ENCODE peak calls at places on chromosome 11, in six cellular contexts. One of them, this sample, is unnamed.

GRCh38 chr11:132982769-132983168 is 549.5 kb downstream of the OPCML start:
- DNase-seq in H1: no peak
- DNase-seq in GM12891: no peak
- DNase-seq in K562: no peak
- DNase-seq in HepG2: no peak
- DNase-seq in GM12878: no peak
- DNase-seq in this sample: no peak

GRCh38 chr11:6919698-6920097 is 1.1 kb upstream of the OR2D3 start:
- DNase-seq in H1: no peak
- DNase-seq in GM12891: no peak
- DNase-seq in K562: no peak
- DNase-seq in HepG2: no peak
- DNase-seq in GM12878: no peak
- DNase-seq in this sample: no peak

GRCh38 chr11:128867277-128867676 is at the start of gene KCNJ1:
- DNase-seq in H1: no peak
- DNase-seq in GM12891: no peak
- DNase-seq in K562: no peak
- DNase-seq in HepG2: no peak
- DNase-seq in GM12878: no peak
- DNase-seq in this sample: no peak

GRCh38 chr11:64409707-64410395 is 50.9 kb downstream of the RPS6KA4 start:
- DNase-seq in H1: no peak
- DNase-seq in GM12891: no peak
- DNase-seq in K562: no peak
- DNase-seq in HepG2: no peak
- DNase-seq in GM12878: no peak
- DNase-seq in this sample: no peak

GRCh38 chr11:60370811-60371297 is 7.5 kb upstream of the MS4A7 start:
- DNase-seq in H1: no peak
- DNase-seq in GM12891: no peak
- DNase-seq in K562: no peak
- DNase-seq in HepG2: peak; percentile 27
- DNase-seq in GM12878: no peak
- DNase-seq in this sample: no peak

GRCh38 chr11:73280606-73281005 is 8.5 kb downstream of the P2RY6 start:
- DNase-seq in H1: no peak
- DNase-seq in GM12891: no peak
- DNase-seq in K562: no peak
- DNase-seq in HepG2: no peak
- DNase-seq in GM12878: no peak
- DNase-seq in this sample: no peak

GRCh38 chr11:134932761-134933160 is 520.7 kb upstream of the B3GAT1 start:
- DNase-seq in H1: no peak
- DNase-seq in GM12891: no peak
- DNase-seq in K562: no peak
- DNase-seq in HepG2: no peak
- DNase-seq in GM12878: no peak
- DNase-seq in this sample: no peak

GRCh38 chr11:75631086-75631694 is 37.6 kb downstream of the MAP6 start:
- DNase-seq in H1: no peak
- DNase-seq in GM12891: no peak
- DNase-seq in K562: no peak
- DNase-seq in HepG2: no peak
- DNase-seq in GM12878: no peak
- DNase-seq in this sample: no peak

GRCh38 chr11:34158661-34159060 is 53.2 kb downstream of the NAT10 start:
- DNase-seq in H1: no peak
- DNase-seq in GM12891: no peak
- DNase-seq in K562: no peak
- DNase-seq in HepG2: no peak
- DNase-seq in GM12878: no peak
- DNase-seq in this sample: no peak

GRCh38 chr11:85347291-85347690 is 279.9 kb downstream of the DLG2 start:
- DNase-seq in H1: no peak
- DNase-seq in GM12891: no peak
- DNase-seq in K562: no peak
- DNase-seq in HepG2: no peak
- DNase-seq in GM12878: no peak
- DNase-seq in this sample: no peak

GRCh38 chr11:116373545-116373944 is 399.2 kb downstream of the BUD13 start:
- DNase-seq in H1: no peak
- DNase-seq in GM12891: no peak
- DNase-seq in K562: no peak
- DNase-seq in HepG2: no peak
- DNase-seq in GM12878: no peak
- DNase-seq in this sample: no peak

GRCh38 chr11:57224537-57224936 is 12.5 kb downstream of the APLNR start:
- DNase-seq in H1: no peak
- DNase-seq in GM12891: no peak
- DNase-seq in K562: no peak
- DNase-seq in HepG2: no peak
- DNase-seq in GM12878: no peak
- DNase-seq in this sample: no peak

GRCh38 chr11:113018913-113019312 is 57.7 kb downstream of the NCAM1 start:
- DNase-seq in H1: no peak
- DNase-seq in GM12891: no peak
- DNase-seq in K562: no peak
- DNase-seq in HepG2: no peak
- DNase-seq in GM12878: no peak
- DNase-seq in this sample: no peak

GRCh38 chr11:113014262-113014661 is 53.0 kb downstream of the NCAM1 start:
- DNase-seq in H1: no peak
- DNase-seq in GM12891: no peak
- DNase-seq in K562: no peak
- DNase-seq in HepG2: no peak
- DNase-seq in GM12878: no peak
- DNase-seq in this sample: no peak

GRCh38 chr11:113016905-113017304 is 55.7 kb downstream of the NCAM1 start:
- DNase-seq in H1: no peak
- DNase-seq in GM12891: no peak
- DNase-seq in K562: no peak
- DNase-seq in HepG2: no peak
- DNase-seq in GM12878: no peak
- DNase-seq in this sample: no peak

DNA sequence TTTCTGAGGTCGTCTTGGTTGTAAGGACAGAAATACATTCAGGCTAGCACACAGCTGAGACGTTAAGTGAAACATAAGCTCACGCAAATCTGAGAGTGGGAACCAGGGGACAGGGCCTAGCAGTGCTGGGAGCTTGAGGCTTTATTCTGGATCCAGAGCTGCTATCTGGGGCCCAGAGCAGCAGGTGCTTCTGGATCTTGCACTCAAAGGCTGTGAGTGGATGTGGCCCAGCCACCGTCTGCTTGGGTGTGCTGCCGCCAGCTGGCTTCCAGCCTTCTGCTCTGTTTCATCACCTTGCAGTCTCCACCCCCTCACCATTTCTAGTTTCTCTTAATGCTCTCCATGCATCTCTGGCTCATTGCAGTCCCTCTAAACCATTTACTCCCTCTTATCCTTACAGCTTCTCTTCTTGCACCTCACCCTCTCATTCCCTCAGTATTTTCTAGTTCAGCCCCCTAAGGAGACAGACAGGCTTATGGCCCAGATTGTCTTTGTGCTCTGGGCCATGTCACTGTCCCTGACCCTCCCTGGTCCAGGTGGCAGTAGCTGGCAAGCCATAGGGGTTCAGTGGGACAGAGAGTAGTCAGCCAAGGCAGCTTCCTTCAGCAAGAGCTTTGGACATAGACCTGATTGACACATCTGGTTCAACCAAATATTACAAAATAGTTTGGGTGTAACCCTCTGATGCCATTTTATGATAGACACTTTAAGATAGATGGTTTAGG is 53.7 kb downstream of the NCAM1 start:
- DNase-seq in H1: no peak
- DNase-seq in GM12891: no peak
- DNase-seq in K562: no peak
- DNase-seq in HepG2: no peak
- DNase-seq in GM12878: no peak
- DNase-seq in this sample: no peak
- TF ChIP-seq TAF1 in H1: no peak
- TF ChIP-seq TAF1 in GM12891: no peak
- TF ChIP-seq TAF1 in K562: no peak
- TF ChIP-seq TAF1 in HepG2: no peak
- TF ChIP-seq TAF1 in GM12878: no peak
- TF ChIP-seq TAF1 in this sample: no peak

DNA sequence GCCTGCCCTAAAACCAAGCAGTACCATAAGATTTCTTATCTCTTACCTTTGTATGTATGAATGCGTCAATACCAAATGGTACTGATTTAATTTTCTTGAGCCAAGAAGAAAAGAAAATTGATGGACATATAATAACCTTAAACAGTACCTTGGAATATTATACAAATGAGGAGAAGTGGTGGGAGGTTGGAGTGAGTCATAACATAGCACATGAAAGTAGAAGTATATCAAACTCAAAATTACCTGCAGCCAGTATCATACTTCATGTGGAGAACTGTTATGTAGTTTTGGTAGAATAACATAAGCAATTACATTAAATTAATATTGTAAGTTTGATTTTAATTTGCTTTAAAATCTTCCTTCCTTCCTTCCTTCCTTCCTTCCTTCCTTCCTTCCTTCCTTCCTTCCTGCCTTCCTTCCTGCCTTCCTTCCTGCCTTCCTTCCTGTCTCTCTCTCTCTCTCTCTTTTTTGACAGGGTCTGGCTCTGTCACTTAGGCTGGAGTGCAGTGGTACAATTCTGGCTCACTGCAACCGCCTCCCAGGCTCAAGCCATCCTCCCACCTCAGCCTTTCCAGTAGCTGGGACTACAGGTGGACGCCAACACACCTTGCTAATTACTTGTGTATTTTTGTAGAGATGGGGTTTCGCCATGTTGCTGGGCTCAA is 460.9 kb upstream of the CCDC90B start:
- DNase-seq in H1: no peak
- DNase-seq in GM12891: no peak
- DNase-seq in K562: no peak
- DNase-seq in HepG2: no peak
- DNase-seq in GM12878: no peak
- DNase-seq in this sample: no peak
- TF ChIP-seq POLR2AphosphoS5 in H1: no peak
- TF ChIP-seq POLR2AphosphoS5 in GM12891: no peak
- TF ChIP-seq POLR2AphosphoS5 in K562: no peak
- TF ChIP-seq POLR2AphosphoS5 in HepG2: no peak
- TF ChIP-seq POLR2AphosphoS5 in GM12878: no peak
- TF ChIP-seq POLR2AphosphoS5 in this sample: no peak

GRCh38 chr11:44949160-44950035 is 1.3 kb downstream of the TP53I11 start:
- DNase-seq in H1: peak; percentile 83
- DNase-seq in GM12891: no peak
- DNase-seq in K562: peak; percentile 48
- DNase-seq in HepG2: no peak
- DNase-seq in GM12878: no peak
- DNase-seq in this sample: no peak

GRCh38 chr11:44952500-44953260 is 2.0 kb upstream of the TP53I11 start:
- DNase-seq in H1: no peak
- DNase-seq in GM12891: no peak
- DNase-seq in K562: no peak
- DNase-seq in HepG2: no peak
- DNase-seq in GM12878: no peak
- DNase-seq in this sample: no peak

GRCh38 chr11:44950036-44950624 is 553 bp downstream of the TP53I11 start:
- DNase-seq in H1: peak; percentile 85
- DNase-seq in GM12891: no peak
- DNase-seq in K562: peak; percentile 34
- DNase-seq in HepG2: no peak
- DNase-seq in GM12878: no peak
- DNase-seq in this sample: no peak

GRCh38 chr11:44952082-44952481 is 1.4 kb upstream of the TP53I11 start:
- DNase-seq in H1: no peak
- DNase-seq in GM12891: no peak
- DNase-seq in K562: no peak
- DNase-seq in HepG2: peak; percentile 8
- DNase-seq in GM12878: no peak
- DNase-seq in this sample: no peak

DNA sequence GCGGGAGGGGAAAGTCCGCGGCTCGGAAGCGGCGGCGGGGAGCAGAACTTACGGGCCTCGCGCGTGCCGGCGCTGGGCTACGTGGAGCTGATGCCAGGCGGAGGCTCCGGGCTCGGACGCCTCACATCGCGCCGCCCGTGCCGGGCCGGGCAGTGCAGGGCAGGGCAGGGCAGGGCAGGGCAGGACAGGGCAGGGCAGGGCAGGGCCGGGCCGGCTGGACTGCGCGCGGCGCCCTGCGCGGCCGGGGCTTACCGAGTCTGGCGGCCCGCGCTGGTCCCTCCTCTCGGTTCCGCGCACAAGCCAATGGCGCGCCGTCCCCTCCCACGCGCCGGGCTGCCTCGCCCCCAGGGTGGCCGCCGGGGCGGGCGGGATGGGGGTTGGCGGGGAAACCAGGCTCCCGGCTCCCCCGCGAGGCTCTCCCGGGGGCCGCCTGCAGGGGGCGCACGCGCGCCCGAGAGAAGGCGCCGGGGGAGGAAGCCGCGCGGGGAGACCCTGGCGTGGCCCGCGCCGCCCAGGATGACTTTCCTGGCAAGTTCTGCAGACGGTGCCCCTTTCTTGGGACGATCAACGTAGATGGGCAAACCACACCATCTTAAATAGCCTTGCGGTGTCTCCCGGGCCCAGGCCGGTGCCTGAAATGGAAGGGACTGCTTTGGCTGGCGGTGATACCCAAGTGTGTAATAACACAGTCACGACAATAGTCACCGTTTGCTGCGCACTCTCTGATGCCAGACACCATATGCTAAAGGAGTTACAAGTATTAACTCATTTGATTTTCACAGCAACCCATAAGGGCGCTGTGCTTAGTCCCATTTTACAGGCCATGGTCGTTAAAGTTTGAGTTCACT is at the start of gene TP53I11:
- DNase-seq in H1: no peak
- DNase-seq in GM12891: peak; percentile 64
- DNase-seq in K562: peak; percentile 92
- DNase-seq in HepG2: no peak
- DNase-seq in GM12878: no peak
- DNase-seq in this sample: peak; percentile 42
- TF ChIP-seq POLR2A in H1: no peak
- TF ChIP-seq POLR2A in GM12891: no peak
- TF ChIP-seq POLR2A in K562: no peak
- TF ChIP-seq POLR2A in HepG2: no peak
- TF ChIP-seq POLR2A in GM12878: no peak
- TF ChIP-seq POLR2A in this sample: no peak

DNA sequence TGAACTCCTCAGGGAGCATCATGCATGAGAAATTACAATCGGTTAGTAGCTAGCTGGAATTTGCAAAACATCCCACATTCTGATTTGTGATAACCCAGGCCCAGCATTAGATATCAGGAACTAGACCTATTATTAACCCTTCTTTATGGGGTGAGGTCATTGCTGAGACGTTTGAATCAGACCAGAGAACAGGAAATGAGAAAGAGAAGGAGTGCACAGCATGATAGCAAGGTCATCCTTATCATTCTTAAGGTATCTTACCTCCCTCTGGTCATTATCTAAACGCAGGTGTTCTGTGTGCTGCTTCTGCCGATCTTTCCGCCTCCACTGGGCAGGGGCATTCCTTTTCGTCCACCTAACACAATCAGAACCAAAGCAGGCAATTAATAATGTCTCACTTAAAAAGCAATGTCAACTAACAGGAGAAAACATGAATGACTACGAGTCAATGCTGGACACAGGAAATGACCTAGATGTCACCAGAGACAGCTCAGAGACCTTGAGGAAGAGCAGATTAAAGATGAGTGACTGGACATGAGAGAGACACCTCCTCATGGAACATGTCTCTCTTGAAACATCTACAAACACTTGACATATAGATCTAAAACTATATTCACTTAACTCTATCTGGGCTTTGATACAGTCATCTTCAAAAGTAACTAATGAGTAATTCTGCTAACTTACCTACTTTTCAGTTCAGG is 78.3 kb upstream of the SCUBE2 start:
- DNase-seq in H1: no peak
- DNase-seq in GM12891: no peak
- DNase-seq in K562: no peak
- DNase-seq in HepG2: no peak
- DNase-seq in GM12878: no peak
- DNase-seq in this sample: no peak
- TF ChIP-seq TAF1 in H1: no peak
- TF ChIP-seq TAF1 in GM12891: no peak
- TF ChIP-seq TAF1 in K562: no peak
- TF ChIP-seq TAF1 in HepG2: no peak
- TF ChIP-seq TAF1 in GM12878: no peak
- TF ChIP-seq TAF1 in this sample: no peak